ENCODE peak calls at places on chromosomes 4 and X, in four cellular contexts. O, N, P and F are unnamed samples.
A peak's percentile ranks its signal among the peaks of the same experiment; 100 is the strongest.

GRCh38 chr4:26576171-26576829 is 7.6 kb upstream of the TBC1D19 start:
- DNase-seq in O (no peak), N (peak; percentile 85), P (no peak), F (peak; percentile 38)

GRCh38 chr4:121514443-121514842 is 133.6 kb upstream of the QRFPR start:
- DNase-seq in O (no peak), N (no peak), P (no peak), F (no peak)

GRCh38 chrX:20144491-20144890 is 2.9 kb upstream of the EIF1AX start:
- DNase-seq in O (peak; percentile 14), N (peak; percentile 63), P (no peak), F (peak; percentile 20)

GRCh38 chr4:48109413-48110263 is 24.4 kb downstream of the TXK start:
- DNase-seq in O (peak; percentile 68), N (peak; percentile 42), P (no peak), F (no peak)

GRCh38 chr4:145878501-145879435 is 59.9 kb downstream of the ZNF827 start:
- DNase-seq in O (no peak), N (peak; percentile 84), P (no peak), F (no peak)

GRCh38 chrX:111006119-111006518 is 89.9 kb upstream of the PAK3 start:
- DNase-seq in O (no peak), N (no peak), P (no peak), F (no peak)

GRCh38 chr4:154030152-154030551 is 241.3 kb upstream of the SFRP2 start:
- DNase-seq in O (no peak), N (no peak), P (no peak), F (no peak)

GRCh38 chr4:151238477-151238876 is 38.5 kb upstream of the PRSS48 start:
- DNase-seq in O (no peak), N (peak; percentile 23), P (no peak), F (no peak)

GRCh38 chr4:95956094-95956493 is 116.2 kb downstream of the PDHA2 start:
- DNase-seq in O (no peak), N (no peak), P (no peak), F (no peak)

GRCh38 chr4:53023640-53024299 is 161.7 kb downstream of the RASL11B start:
- DNase-seq in O (no peak), N (no peak), P (no peak), F (no peak)

GRCh38 chrX:139720136-139720535 is 12.2 kb upstream of the MCF2 start:
- DNase-seq in O (no peak), N (peak; percentile 62), P (no peak), F (no peak)

GRCh38 chr4:24174622-24175021 is 284.8 kb upstream of the PPARGC1A start:
- DNase-seq in O (no peak), N (peak; percentile 43), P (no peak), F (no peak)

GRCh38 chr4:8378101-8378724 is 62.3 kb downstream of the ACOX3 start:
- DNase-seq in O (no peak), N (no peak), P (no peak), F (no peak)

GRCh38 chr4:28490669-28491068 is 1630.0 kb downstream of the STIM2 start:
- DNase-seq in O (no peak), N (no peak), P (no peak), F (no peak)

GRCh38 chrX:103774070-103774642 is 2.5 kb upstream of the PLP1 start:
- DNase-seq in O (no peak), N (peak; percentile 25), P (no peak), F (peak; percentile 6)

DNA sequence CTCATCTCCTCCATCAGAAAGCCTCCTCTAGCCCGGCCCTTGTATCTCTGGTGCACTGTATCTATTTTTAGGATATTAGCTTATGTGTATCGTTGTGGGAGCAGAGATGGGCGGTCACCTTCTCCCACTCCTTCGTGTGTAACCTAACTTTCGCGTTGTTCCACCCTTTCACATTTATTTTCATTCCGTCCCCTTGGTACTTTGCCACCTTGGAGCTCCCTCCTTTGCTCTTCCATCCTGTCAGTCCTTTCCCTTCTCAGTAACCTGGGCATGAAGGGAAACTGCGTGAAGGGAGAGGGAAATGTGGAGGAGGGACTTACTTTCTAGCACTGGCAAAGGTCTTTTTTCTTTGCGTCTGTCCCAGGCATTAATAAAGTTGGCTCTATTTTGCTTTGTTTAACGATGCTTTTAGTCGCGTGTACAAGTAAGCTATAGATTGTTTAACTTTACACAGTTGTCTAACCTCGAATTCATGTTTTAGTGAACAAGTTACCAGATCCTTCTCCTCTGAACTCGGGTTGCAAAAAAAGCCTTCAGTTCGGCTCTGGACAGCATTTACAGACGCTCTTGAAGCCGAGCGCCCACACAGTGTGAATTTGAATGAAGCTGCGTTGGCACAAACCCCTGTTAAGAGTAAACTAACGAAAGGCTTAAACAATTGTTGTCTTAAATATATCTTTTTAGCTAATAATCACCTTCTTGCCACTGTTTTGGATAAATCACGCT is 3.9 kb downstream of the PCDH10 start:
- DNase-seq in O (no peak), N (peak; percentile 60), P (no peak), F (no peak)
- H3K4me3 ChIP-seq in O (no peak overlapping the region), N (peak overlapping the region; percentile 65), P (peak overlapping the region; percentile 62), F (no peak overlapping the region)

DNA sequence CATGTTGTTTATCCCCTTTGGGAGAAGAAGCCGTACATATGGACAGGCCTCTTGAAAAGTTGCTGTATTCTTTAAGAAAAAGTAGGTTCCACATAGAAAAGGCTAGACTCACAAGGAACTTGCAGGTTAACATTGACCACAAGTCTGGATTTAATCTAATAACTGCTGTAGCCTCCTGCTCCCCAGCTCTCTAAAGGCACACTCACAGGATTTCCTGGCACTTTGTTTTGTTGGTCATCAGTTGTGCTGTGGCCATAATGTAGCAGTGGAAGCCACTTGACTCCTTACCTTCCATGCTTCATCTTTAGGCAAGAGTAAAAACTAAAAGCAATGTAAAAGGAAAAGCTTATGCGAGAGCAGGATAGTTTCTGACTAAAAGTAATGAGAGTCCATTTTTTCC is 19.8 kb downstream of the FNIP2 start:
- DNase-seq in O (no peak), N (no peak), P (no peak), F (no peak)
- H3K4me3 ChIP-seq in O (no peak overlapping the region), N (no peak overlapping the region), P (no peak overlapping the region), F (no peak overlapping the region)

DNA sequence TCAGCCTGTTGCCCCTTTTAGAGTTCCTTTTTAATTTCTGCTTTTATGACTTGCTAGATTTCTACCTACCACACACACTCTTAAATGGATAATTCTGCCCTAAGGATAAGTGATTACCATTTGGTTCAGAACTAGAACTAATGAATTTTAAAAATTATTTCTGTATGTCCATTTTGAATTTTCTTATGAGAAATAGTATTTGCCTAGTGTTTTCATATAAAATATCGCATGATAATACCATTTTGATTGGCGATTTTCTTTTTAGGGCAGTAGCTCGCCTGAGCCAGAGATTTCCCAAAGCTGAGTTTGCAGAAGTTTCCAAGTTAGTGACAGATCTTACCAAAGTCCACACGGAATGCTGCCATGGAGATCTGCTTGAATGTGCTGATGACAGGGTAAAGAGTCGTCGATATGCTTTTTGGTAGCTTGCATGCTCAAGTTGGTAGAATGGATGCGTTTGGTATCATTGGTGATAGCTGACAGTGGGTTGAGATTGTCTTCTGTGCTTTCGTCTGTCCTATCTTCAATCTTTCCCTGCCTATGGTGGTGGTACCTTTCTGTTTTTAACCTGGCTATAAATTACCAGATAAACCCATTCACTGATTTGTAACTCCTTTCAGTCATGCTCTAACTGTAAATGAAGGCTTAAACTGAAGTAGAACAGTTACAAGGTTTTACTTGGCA is 7.8 kb downstream of the ALB start:
- DNase-seq in O (no peak), N (no peak), P (no peak), F (no peak)
- H3K4me3 ChIP-seq in O (no peak overlapping the region), N (no peak overlapping the region), P (no peak overlapping the region), F (no peak overlapping the region)

GRCh38 chr4:76949293-76950051 is at the start of gene SEPTIN11:
- DNase-seq in O (peak; percentile 85), N (peak; percentile 95), P (peak; percentile 96), F (peak; percentile 91)
- H3K4me3 ChIP-seq in O (peak within 1 kb of the TSS; percentile 69), N (peak within 1 kb of the TSS; percentile 93), P (peak within 1 kb of the TSS; percentile 92), F (peak within 1 kb of the TSS; percentile 77)

DNA sequence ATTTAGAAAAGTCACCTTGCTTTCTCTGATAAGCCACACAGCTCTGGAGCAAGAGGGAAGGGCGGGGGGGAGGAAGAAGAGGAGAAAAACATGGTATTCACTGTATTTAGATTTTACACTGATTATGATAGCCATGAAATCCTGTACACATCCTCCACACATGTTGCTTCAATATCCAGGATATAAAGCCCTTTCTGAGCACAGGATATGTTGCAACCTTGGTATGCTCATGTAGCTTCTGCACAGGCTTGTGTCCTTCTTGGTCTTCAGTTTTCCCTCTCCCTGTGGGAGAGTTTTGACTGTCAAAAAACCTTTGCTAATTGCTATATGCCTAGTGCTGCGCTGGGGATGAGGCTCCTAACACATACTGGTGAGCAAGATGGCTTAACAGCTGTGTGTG is 61.9 kb upstream of the DAPP1 start:
- DNase-seq in O (no peak), N (peak; percentile 2), P (no peak), F (no peak)
- H3K4me3 ChIP-seq in O (no peak overlapping the region), N (no peak overlapping the region), P (no peak overlapping the region), F (no peak overlapping the region)

GRCh38 chrX:116317409-116317808 is 119.0 kb upstream of the SLC6A14 start:
- DNase-seq in O (no peak), N (peak; percentile 72), P (no peak), F (no peak)

DNA sequence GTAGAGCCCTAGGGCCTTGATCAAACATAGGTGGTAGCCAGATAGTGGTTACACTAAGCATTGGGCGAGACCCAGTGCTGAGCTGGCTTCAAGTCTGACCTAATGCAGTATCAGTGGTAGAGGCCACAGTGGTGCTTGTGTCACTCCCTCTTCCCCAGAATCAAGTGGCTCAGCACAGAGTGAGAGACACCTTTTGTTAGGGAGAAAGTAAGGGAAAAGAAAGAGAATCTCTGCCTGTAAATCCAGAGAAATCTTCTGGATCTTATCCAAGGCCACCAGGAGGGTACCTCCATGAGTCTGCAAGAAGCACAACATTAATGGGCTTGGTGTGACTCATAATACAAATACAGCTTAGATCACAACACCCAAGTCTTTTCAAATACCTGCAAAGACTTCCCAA is 117.7 kb upstream of the SLC6A14 start:
- DNase-seq in O (no peak), N (no peak), P (no peak), F (no peak)
- H3K4me3 ChIP-seq in O (no peak overlapping the region), N (no peak overlapping the region), P (no peak overlapping the region), F (no peak overlapping the region)

GRCh38 chrX:46698691-46699090 is 60.2 kb downstream of the SLC9A7 start:
- DNase-seq in O (no peak), N (peak; percentile 62), P (no peak), F (no peak)
- H3K4me3 ChIP-seq in O (no peak overlapping the region), N (no peak overlapping the region), P (no peak overlapping the region), F (no peak overlapping the region)

GRCh38 chr4:87042986-87043820 is 108.4 kb downstream of the AFF1 start:
- DNase-seq in O (no peak), N (no peak), P (no peak), F (no peak)
- H3K4me3 ChIP-seq in O (no peak overlapping the region), N (no peak overlapping the region), P (no peak overlapping the region), F (no peak overlapping the region)

GRCh38 chr4:186760576-186760975 is 36.9 kb upstream of the FAT1 start:
- DNase-seq in O (no peak), N (peak; percentile 86), P (no peak), F (peak; percentile 11)

GRCh38 chr4:186761281-186761897 is 37.7 kb upstream of the FAT1 start:
- DNase-seq in O (no peak), N (no peak), P (no peak), F (peak; percentile 43)

GRCh38 chr4:186758929-186759682 is 35.5 kb upstream of the FAT1 start:
- DNase-seq in O (no peak), N (no peak), P (no peak), F (no peak)

GRCh38 chr4:186757696-186758330 is 34.2 kb upstream of the FAT1 start:
- DNase-seq in O (no peak), N (no peak), P (no peak), F (no peak)

DNA sequence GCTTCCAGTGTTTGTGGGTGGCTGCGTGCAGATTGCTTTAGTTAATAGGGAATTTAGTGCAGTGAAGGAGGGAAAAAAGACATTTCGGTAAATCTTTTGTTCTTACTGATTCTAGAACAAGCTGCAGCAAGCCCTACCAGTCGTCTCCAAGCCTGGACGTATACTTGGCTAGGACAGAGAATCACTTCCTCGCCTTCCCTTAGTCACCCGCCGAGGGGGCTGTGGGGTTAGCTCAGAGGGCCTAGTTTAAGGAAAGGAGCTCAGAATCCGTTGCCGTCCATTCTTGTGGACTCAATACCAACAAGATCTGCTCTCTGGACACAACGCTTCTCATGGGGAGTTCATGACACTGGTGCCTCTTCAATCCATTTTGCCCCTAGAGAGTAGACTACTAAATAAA is 36.3 kb upstream of the FAT1 start:
- DNase-seq in O (no peak), N (no peak), P (no peak), F (no peak)
- H3K4me3 ChIP-seq in O (no peak overlapping the region), N (no peak overlapping the region), P (no peak overlapping the region), F (no peak overlapping the region)